ENCODE peak calls at places on chromosomes 5 and 9, in four cellular contexts. U is CD8-positive, alpha-beta T cell; I is lung; C is adrenal gland. J is an unnamed sample.

GRCh38 chr9:34510506-34511159 is 12.2 kb downstream of the ENHO start:
- DNase-seq in U (no peak), I (no peak), C (no peak), J (no peak)

GRCh38 chr5:43661102-43661501 is 58.1 kb downstream of the NNT start:
- DNase-seq in U (no peak), I (no peak), C (peak; percentile 70), J (no peak)

GRCh38 chr9:36470891-36471290 is 70.8 kb upstream of the RNF38 start:
- DNase-seq in U (peak; percentile 55), I (peak; percentile 43), C (peak; percentile 68), J (peak; percentile 23)

GRCh38 chr5:115262066-115262404 is 642 bp downstream of the PGGT1B start:
- DNase-seq in U (no peak), I (no peak), C (no peak), J (no peak)

GRCh38 chr5:130400091-130400490 is 495.8 kb downstream of the CHSY3 start:
- DNase-seq in U (no peak), I (no peak), C (no peak), J (no peak)

GRCh38 chr5:55104036-55104767 is 1.8 kb downstream of the GZMA start:
- DNase-seq in U (no peak), I (no peak), C (no peak), J (no peak)

GRCh38 chr9:135515541-135515951 is 5.7 kb upstream of the LCN1 start:
- DNase-seq in U (no peak), I (no peak), C (no peak), J (no peak)

GRCh38 chr5:90644132-90644531 is 85.5 kb downstream of the ADGRV1 start:
- DNase-seq in U (no peak), I (no peak), C (no peak), J (no peak)

GRCh38 chr5:170269579-170269978 is 28.0 kb downstream of the LCP2 start:
- DNase-seq in U (peak; percentile 55), I (no peak), C (peak; percentile 44), J (no peak)

GRCh38 chr9:126499005-126499910 is 114.5 kb upstream of the LMX1B start:
- DNase-seq in U (peak; percentile 54), I (peak; percentile 41), C (peak; percentile 39), J (peak; percentile 62)

GRCh38 chr9:113993838-113994540 is 84.1 kb downstream of the AMBP start:
- DNase-seq in U (no peak), I (peak; percentile 86), C (peak; percentile 97), J (no peak)

GRCh38 chr5:159120446-159120845 is 20.7 kb upstream of the EBF1 start:
- DNase-seq in U (no peak), I (no peak), C (no peak), J (no peak)

GRCh38 chr9:131482343-131483006 is 20.2 kb upstream of the POMT1 start:
- DNase-seq in U (no peak), I (no peak), C (no peak), J (no peak)

DNA sequence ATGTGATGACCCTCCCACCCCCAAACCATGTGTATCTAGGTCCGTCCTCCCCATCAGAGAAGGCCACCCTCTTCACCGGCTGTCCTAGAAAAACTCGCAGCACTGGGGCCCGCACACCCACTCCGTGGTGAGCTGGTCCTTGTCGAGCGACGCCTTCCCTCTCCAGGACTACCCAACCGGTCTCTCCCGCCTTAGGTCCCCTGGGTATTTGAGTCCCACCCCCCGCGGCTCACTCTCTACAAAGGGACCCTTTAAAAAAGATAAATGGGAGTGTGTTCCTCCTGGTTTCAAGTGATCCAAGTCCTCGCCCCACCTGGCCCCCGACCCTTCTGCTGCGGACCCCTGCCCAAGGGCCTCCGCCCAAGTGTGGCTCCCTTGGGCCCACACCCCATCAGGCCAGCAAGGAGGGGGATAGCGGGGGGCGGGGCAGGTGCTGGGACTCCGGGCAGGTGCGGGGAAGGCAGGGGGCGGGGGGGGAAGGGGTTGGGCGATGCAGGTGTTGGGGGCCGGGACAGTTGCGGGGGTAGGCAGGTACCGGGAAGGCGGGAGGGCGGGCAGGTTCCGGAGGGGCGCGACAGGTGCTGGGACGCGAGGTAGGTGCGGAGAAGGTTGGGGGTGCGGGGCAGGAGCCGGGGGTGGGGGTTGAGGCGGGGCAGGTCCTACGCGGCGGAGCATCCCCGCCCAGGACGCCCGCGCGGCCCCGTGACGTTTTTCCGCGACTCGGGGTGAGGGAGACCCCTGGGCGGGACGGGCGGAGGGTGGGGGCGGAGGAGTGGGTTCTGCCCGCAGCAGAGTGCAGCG is 941 bp upstream of the ARRDC1 start:
- DNase-seq in U (no peak), I (no peak), C (no peak), J (no peak)
- H3K27ac ChIP-seq in U (no peak overlapping the region), I (no peak overlapping the region), C (no peak overlapping the region), J (no peak overlapping the region)

GRCh38 chr5:180208435-180209081 is 453 bp downstream of the RASGEF1C start:
- DNase-seq in U (no peak), I (no peak), C (peak; percentile 9), J (peak; percentile 46)

GRCh38 chr5:180210961-180211760 is 2.1 kb upstream of the RASGEF1C start:
- DNase-seq in U (no peak), I (no peak), C (no peak), J (no peak)

GRCh38 chr5:180207593-180207992 is 1.4 kb downstream of the RASGEF1C start:
- DNase-seq in U (no peak), I (no peak), C (no peak), J (no peak)

GRCh38 chr5:180208038-180208434 is 975 bp downstream of the RASGEF1C start:
- DNase-seq in U (no peak), I (no peak), C (no peak), J (no peak)

GRCh38 chr5:180209137-180209581 is at the start of gene RASGEF1C:
- DNase-seq in U (peak; percentile 66), I (peak; percentile 43), C (peak; percentile 76), J (peak; percentile 60)
- H3K4me3 ChIP-seq in U (no peak within 1 kb of the TSS), I (no peak within 1 kb of the TSS), C (no peak within 1 kb of the TSS), J (peak within 1 kb of the TSS; percentile 28)

GRCh38 chr5:78727786-78728761 is 79.5 kb upstream of the LHFPL2 start:
- DNase-seq in U (no peak), I (no peak), C (no peak), J (no peak)
- H3K27ac ChIP-seq in U (no peak overlapping the region), I (no peak overlapping the region), C (no peak overlapping the region), J (no peak overlapping the region)

GRCh38 chr5:113692466-113693204 is 179.1 kb downstream of the YTHDC2 start:
- DNase-seq in U (no peak), I (no peak), C (no peak), J (no peak)
- H3K4me3 ChIP-seq in U (no peak overlapping the region), I (no peak overlapping the region), C (no peak overlapping the region), J (no peak overlapping the region)

DNA sequence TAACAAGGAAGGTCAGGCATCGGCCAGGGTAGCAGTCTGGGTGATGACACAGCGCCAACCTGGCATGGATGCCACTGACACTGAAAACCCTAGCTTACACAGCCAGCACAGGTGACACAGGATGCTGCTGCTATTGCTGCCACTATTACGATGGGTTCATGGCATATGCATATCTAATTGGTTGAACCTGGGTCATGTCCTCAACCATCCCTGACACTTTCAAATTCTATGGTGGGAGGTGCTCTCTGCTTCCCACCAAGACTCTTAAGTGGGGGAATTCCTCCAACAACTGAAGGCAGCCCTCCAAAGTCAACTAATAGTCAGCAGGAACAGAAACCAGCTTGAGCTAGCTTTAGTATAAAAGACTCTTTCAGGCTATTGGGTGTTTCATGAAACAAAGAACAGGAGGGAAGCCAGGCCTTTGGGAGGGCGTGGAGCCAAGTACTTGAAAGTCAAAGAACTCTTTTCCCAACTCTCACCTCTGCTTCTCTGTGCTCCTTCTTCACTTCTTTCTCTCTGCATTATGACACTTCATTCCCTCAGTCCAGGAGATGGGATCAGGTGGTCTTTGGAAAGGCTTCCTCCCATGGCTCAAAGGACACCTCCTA is 21.3 kb downstream of the PTTG1 start:
- DNase-seq in U (no peak), I (no peak), C (no peak), J (no peak)
- H3K27ac ChIP-seq in U (no peak overlapping the region), I (no peak overlapping the region), C (no peak overlapping the region), J (no peak overlapping the region)

GRCh38 chr9:136552117-136552685 is 6.4 kb upstream of the NOTCH1 start:
- DNase-seq in U (no peak), I (no peak), C (no peak), J (peak; percentile 56)
- H3K4me3 ChIP-seq in U (no peak overlapping the region), I (no peak overlapping the region), C (no peak overlapping the region), J (no peak overlapping the region)

DNA sequence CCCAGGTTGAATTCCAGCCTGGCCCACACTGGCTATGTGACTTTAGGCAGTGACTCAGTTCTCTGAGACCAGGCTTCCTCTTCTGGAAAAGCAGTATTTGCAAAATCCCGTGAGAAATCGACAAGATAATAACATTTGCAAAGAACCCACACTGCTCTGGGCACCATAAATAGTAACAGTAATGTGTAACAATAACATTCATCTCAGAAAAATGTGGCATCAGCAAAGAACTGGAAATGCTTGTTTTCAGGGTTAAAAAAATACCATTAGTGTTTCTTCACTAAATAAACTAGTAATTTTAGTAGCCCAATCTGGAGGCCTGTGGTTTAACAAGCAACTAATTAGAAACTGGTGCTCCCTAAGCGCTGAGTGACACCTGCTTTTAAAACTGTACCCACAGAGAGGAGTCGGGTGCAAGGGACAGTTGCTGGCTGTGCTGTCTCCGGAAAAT is 148.3 kb downstream of the TTLL11 start:
- DNase-seq in U (no peak), I (no peak), C (no peak), J (no peak)
- H3K27ac ChIP-seq in U (no peak overlapping the region), I (no peak overlapping the region), C (no peak overlapping the region), J (no peak overlapping the region)

DNA sequence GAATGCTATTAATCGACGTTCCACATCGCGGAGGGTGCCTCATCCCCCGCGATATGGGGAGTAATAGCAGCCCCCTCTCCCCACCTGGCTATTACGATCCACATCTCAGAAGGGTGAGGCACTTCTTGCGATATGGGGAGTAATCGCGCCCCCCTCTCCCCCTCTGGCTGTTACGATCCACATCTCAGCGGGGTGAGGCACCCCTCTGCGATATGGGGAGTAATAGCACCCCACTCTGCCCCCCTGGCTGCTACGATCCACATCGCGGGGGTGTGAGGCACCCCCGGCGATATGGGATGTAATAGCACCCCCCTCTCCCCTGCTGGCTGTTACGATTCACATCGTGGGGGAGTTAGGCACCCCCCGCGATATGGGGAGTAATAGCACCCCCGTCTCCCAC is 128.5 kb downstream of the TMEM38B start:
- DNase-seq in U (no peak), I (no peak), C (no peak), J (no peak)
- H3K4me3 ChIP-seq in U (no peak overlapping the region), I (no peak overlapping the region), C (no peak overlapping the region), J (no peak overlapping the region)

GRCh38 chr5:160466889-160467554 is 45.4 kb downstream of the PTTG1 start:
- DNase-seq in U (no peak), I (no peak), C (no peak), J (no peak)

GRCh38 chr5:160470437-160471341 is 49.0 kb downstream of the PTTG1 start:
- DNase-seq in U (no peak), I (no peak), C (peak; percentile 4), J (no peak)

GRCh38 chr5:160467555-160468418 is 46.1 kb downstream of the PTTG1 start:
- DNase-seq in U (peak; percentile 70), I (peak; percentile 78), C (peak; percentile 25), J (peak; percentile 94)

GRCh38 chr5:160469156-160470144 is 47.8 kb downstream of the PTTG1 start:
- DNase-seq in U (no peak), I (no peak), C (no peak), J (no peak)

DNA sequence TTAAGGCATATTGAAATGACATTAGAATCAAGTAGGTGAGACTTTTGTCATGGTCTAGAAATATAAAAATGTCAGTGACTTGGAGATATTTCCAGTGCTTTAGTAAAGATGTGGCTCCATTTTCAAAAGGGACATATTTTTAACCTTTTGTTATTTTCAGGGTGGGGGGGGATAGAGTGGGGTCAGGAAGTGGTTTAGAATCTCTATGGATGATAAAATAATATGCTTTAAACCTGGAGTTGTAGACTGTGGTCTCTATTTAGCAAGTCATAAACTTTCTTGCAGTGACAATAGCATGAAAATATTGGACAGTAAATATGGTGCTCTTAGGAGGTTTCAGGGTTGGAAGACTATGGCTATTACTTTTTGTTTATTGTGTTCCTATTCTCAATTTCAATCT is 46.9 kb downstream of the PTTG1 start:
- DNase-seq in U (no peak), I (no peak), C (no peak), J (no peak)
- H3K27ac ChIP-seq in U (peak overlapping the region; percentile 44), I (no peak overlapping the region), C (no peak overlapping the region), J (peak overlapping the region; percentile 49)